ENCODE peak calls at places on chromosomes 4 and X, in nine cellular contexts. B is ecto neural progenitor cell, P is NCI-H748 treated with DMSO at 0.1 percent for 48 hours, U is HL-60, G is NCI-H1092, D is Calu3, I is AG10803, J is myocyte, Y is NCI-H345. M is an unnamed sample.

GRCh38 chr4:161949941-161950725 is 213.7 kb downstream of the FSTL5 start:
- DNase-seq in B (no peak), G (no peak), Y (no peak), I (peak; percentile 46), J (no peak), D (no peak), P (no peak), U (no peak), M (no peak)

GRCh38 chrX:47643926-47644325 is 6.4 kb downstream of the ELK1 start:
- DNase-seq in D (no peak), J (peak; percentile 28), B (no peak), Y (no peak), G (no peak), U (no peak), I (peak; percentile 24), P (no peak), M (no peak)

GRCh38 chr4:3418029-3418762 is 23.6 kb upstream of the HGFAC start:
- DNase-seq in G (no peak), I (no peak), B (no peak), U (no peak), Y (no peak), J (no peak), P (no peak), D (no peak), M (peak; percentile 36)

GRCh38 chr4:36053931-36054330 is 190.4 kb downstream of the ARAP2 start:
- DNase-seq in J (no peak), I (no peak), D (no peak), P (no peak), G (no peak), B (no peak), Y (no peak), U (no peak), M (no peak)

GRCh38 chrX:24259544-24260240 is 54.2 kb downstream of the SUPT20HL2 start:
- DNase-seq in G (peak; percentile 30), P (no peak), U (no peak), J (peak; percentile 55), D (peak; percentile 43), Y (peak; percentile 40), B (no peak), I (peak; percentile 74), M (no peak)

GRCh38 chr4:181752516-181752915 is 490.7 kb upstream of the TENM3 start:
- DNase-seq in B (no peak), J (peak; percentile 5), G (no peak), Y (no peak), P (no peak), D (no peak), I (no peak), U (no peak), M (no peak)

GRCh38 chrX:132467029-132467428 is 21.8 kb downstream of the MBNL3 start:
- DNase-seq in B (no peak), I (peak; percentile 62), U (no peak), Y (no peak), P (no peak), D (no peak), J (no peak), G (no peak), M (no peak)

GRCh38 chr4:7161721-7162214 is 30.6 kb upstream of the SORCS2 start:
- DNase-seq in J (peak; percentile 49), I (peak; percentile 48), D (no peak), Y (no peak), P (no peak), B (peak; percentile 25), G (no peak), U (no peak), M (no peak)

GRCh38 chrX:150688911-150689451 is 4.2 kb upstream of the MTMR1 start:
- DNase-seq in D (peak; percentile 70), Y (no peak), B (no peak), J (no peak), I (peak; percentile 88), P (no peak), U (no peak), G (no peak), M (no peak)

GRCh38 chr4:49000806-49001205 is 14.7 kb downstream of the CWH43 start:
- DNase-seq in P (no peak), G (no peak), U (no peak), D (no peak), J (no peak), Y (no peak), B (no peak), I (no peak), M (no peak)

GRCh38 chr4:54898163-54898562 is 227.2 kb downstream of the KDR start:
- DNase-seq in P (no peak), Y (no peak), I (peak; percentile 48), J (no peak), U (no peak), D (no peak), G (no peak), B (no peak), M (no peak)

GRCh38 chrX:13059676-13060499 is 15.5 kb upstream of the FAM9C start:
- DNase-seq in I (peak; percentile 27), B (no peak), D (peak; percentile 53), G (no peak), U (no peak), P (no peak), Y (no peak), J (peak; percentile 22), M (no peak)

GRCh38 chr4:95949136-95949765 is 109.4 kb downstream of the PDHA2 start:
- DNase-seq in J (peak; percentile 8), G (no peak), P (no peak), I (no peak), Y (no peak), B (no peak), U (no peak), D (no peak), M (no peak)

GRCh38 chr4:180148737-180149136 is 2094.5 kb upstream of the TENM3 start:
- DNase-seq in D (no peak), B (no peak), I (no peak), U (no peak), P (no peak), G (no peak), Y (no peak), J (no peak), M (no peak)

GRCh38 chrX:72054776-72055495 is 76.8 kb downstream of the RTL5 start:
- DNase-seq in D (no peak), U (no peak), B (peak; percentile 54), J (no peak), I (no peak), P (no peak), Y (no peak), G (no peak), M (no peak)

GRCh38 chrX:148984238-148984637 is 483.8 kb downstream of the AFF2 start:
- DNase-seq in Y (no peak), I (no peak), P (no peak), J (no peak), B (no peak), D (no peak), G (no peak), U (no peak), M (no peak)